ENCODE peak calls at places on chromosomes 4 and X, in four cellular contexts. H, Y, V and I are unnamed samples.

GRCh38 chr4:25590171-25590570 is 65.5 kb upstream of the SLC34A2 start:
- DNase-seq in H (no peak), Y (no peak), V (no peak), I (no peak)

GRCh38 chr4:140756292-140757219 is at the start of gene TBC1D9:
- DNase-seq in H (peak), Y (peak), V (peak), I (peak)

GRCh38 chrX:34382416-34382815 is 250.3 kb upstream of the FAM47A start:
- DNase-seq in H (no peak), Y (no peak), V (no peak), I (no peak)

GRCh38 chr4:52618795-52619590 is 40.1 kb downstream of the USP46 start:
- DNase-seq in H (no peak), Y (no peak), V (no peak), I (no peak)

GRCh38 chr4:37623940-37624339 is 62.2 kb downstream of the RELL1 start:
- DNase-seq in H (no peak), Y (no peak), V (no peak), I (no peak)

GRCh38 chrX:129634541-129634940 is 20.2 kb downstream of the APLN start:
- DNase-seq in H (no peak), Y (no peak), V (no peak), I (no peak)

GRCh38 chr4:173680278-173680677 is 150.2 kb upstream of the HAND2 start:
- DNase-seq in H (no peak), Y (peak), V (no peak), I (no peak)

GRCh38 chr4:153261431-153261830 is 57.2 kb downstream of the TRIM2 start:
- DNase-seq in H (no peak), Y (no peak), V (no peak), I (no peak)

GRCh38 chrX:155757366-155757765 is 123.8 kb upstream of the VAMP7 start:
- DNase-seq in H (no peak), Y (no peak), V (no peak), I (no peak)

GRCh38 chrX:153460826-153461225 is 9.6 kb downstream of the HAUS7 start:
- DNase-seq in H (peak), Y (peak), V (peak), I (no peak)

GRCh38 chrX:112147206-112147605 is 64.6 kb upstream of the TRPC5 start:
- DNase-seq in H (peak), Y (no peak), V (peak), I (no peak)
- TF ChIP-seq CTCF in H (peak), Y (no peak), V (peak), I (peak)

GRCh38 chr4:148373093-148373492 is 69.1 kb downstream of the NR3C2 start:
- DNase-seq in H (no peak), Y (no peak), V (no peak), I (no peak)

GRCh38 chr4:148375581-148375980 is 66.6 kb downstream of the NR3C2 start:
- DNase-seq in H (no peak), Y (no peak), V (no peak), I (no peak)

GRCh38 chr4:148376151-148376550 is 66.1 kb downstream of the NR3C2 start:
- DNase-seq in H (no peak), Y (no peak), V (no peak), I (no peak)
- H3K4me3 ChIP-seq in H (no peak), Y (no peak), V (no peak), I (no peak)

GRCh38 chrX:11687157-11687556 is 21.4 kb upstream of the ARHGAP6 start:
- DNase-seq in H (no peak), Y (no peak), V (no peak), I (no peak)

GRCh38 chrX:11688201-11688600 is 22.5 kb upstream of the ARHGAP6 start:
- DNase-seq in H (no peak), Y (no peak), V (no peak), I (no peak)

GRCh38 chrX:11678174-11678573 is 12.5 kb upstream of the ARHGAP6 start:
- DNase-seq in H (peak), Y (no peak), V (no peak), I (no peak)

GRCh38 chrX:11683057-11683456 is 17.3 kb upstream of the ARHGAP6 start:
- DNase-seq in H (no peak), Y (no peak), V (no peak), I (no peak)
- TF ChIP-seq CTCF in H (no peak), Y (no peak), V (no peak), I (no peak)

GRCh38 chr4:8468746-8469535 is 28.4 kb downstream of the TRMT44 start:
- DNase-seq in H (peak), Y (peak), V (peak), I (peak)
- H3K4me3 ChIP-seq in H (no peak), Y (no peak), V (no peak), I (no peak)

DNA sequence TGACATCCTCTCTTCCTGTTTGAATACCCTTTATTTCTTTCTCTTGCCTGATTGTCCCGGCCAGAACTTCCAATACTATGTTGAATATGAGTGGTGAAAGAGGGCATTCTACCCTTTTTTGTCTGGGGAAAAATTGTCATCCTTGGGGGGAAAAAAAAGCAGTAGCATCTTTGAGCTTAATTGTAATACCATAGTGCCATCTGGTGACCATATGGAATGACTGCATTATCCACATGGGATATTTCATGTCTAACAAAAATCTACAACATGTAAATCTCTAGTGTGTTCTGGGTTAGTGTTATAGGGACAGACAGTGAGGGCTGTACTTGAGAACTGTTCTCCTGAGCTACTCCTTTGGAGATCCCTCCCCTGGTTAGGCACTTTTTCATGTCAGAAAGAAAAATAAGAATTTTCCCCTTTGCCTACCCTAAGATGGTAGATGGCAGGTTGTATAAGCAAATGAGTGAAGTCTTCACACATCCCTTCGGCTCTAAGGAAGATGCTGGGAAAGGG is 26.0 kb downstream of the CAPN6 start:
- DNase-seq in H (peak), Y (no peak), V (peak), I (no peak)
- TF ChIP-seq CTCF in H (peak), Y (no peak), V (peak), I (peak)

GRCh38 chrX:53084043-53084570 is 1.9 kb downstream of the TSPYL2 start:
- DNase-seq in H (no peak), Y (no peak), V (no peak), I (no peak)
- H3K4me3 ChIP-seq in H (no peak), Y (no peak), V (no peak), I (no peak)